ENCODE peak calls at places on chromosome 22, in four cellular contexts. One of them, this sample, is unnamed. For H3K36me3, the result is how much of the 10 kb centered on the place peaks cover.

GRCh38 chr22:35736701-35737100 is 19.0 kb downstream of the APOL5 start:
- DNase-seq in IMR-90: no peak
- DNase-seq in neuronal stem cell: no peak
- DNase-seq in H1: no peak
- DNase-seq in this sample: no peak

GRCh38 chr22:44505796-44506354 is 7.8 kb upstream of the RTL6 start:
- DNase-seq in H1: no peak
- DNase-seq in IMR-90: no peak
- DNase-seq in neuronal stem cell: no peak
- DNase-seq in this sample: no peak

GRCh38 chr22:39428597-39429071 is 28.2 kb upstream of the MGAT3 start:
- DNase-seq in H1: peak
- DNase-seq in IMR-90: no peak
- DNase-seq in neuronal stem cell: peak
- DNase-seq in this sample: no peak

GRCh38 chr22:33438273-33438672 is 380.1 kb upstream of the SYN3 start:
- DNase-seq in neuronal stem cell: no peak
- DNase-seq in IMR-90: peak
- DNase-seq in H1: no peak
- DNase-seq in this sample: peak

GRCh38 chr22:50627914-50628542 is at the start of gene ARSA:
- DNase-seq in H1: peak
- DNase-seq in neuronal stem cell: peak
- DNase-seq in IMR-90: peak
- DNase-seq in this sample: peak

GRCh38 chr22:37545703-37546435 is 14.4 kb upstream of the CDC42EP1 start:
- DNase-seq in H1: peak
- DNase-seq in neuronal stem cell: peak
- DNase-seq in IMR-90: peak
- DNase-seq in this sample: peak

GRCh38 chr22:22375586-22376351 is 131.2 kb downstream of the VPREB1 start:
- DNase-seq in IMR-90: no peak
- DNase-seq in neuronal stem cell: no peak
- DNase-seq in H1: no peak
- DNase-seq in this sample: no peak

GRCh38 chr22:26168199-26168915 is 905 bp upstream of the SEZ6L start:
- DNase-seq in H1: peak
- DNase-seq in neuronal stem cell: no peak
- DNase-seq in IMR-90: no peak
- DNase-seq in this sample: no peak

GRCh38 chr22:21455334-21456089 is 11.7 kb upstream of the TMEM191C start:
- DNase-seq in H1: peak
- DNase-seq in IMR-90: no peak
- DNase-seq in neuronal stem cell: no peak
- DNase-seq in this sample: no peak

GRCh38 chr22:35894464-35894878 is 134.2 kb downstream of the RBFOX2 start:
- DNase-seq in H1: no peak
- DNase-seq in neuronal stem cell: no peak
- DNase-seq in IMR-90: no peak
- DNase-seq in this sample: no peak

GRCh38 chr22:41250127-41250526 is 9.4 kb upstream of the CHADL start:
- DNase-seq in H1: no peak
- DNase-seq in IMR-90: no peak
- DNase-seq in neuronal stem cell: no peak
- DNase-seq in this sample: no peak

GRCh38 chr22:45268167-45268957 is 16.4 kb upstream of the UPK3A start:
- DNase-seq in neuronal stem cell: peak
- DNase-seq in H1: peak
- DNase-seq in IMR-90: no peak
- DNase-seq in this sample: peak

GRCh38 chr22:17743661-17744411 is 30.4 kb downstream of the BID start:
- DNase-seq in IMR-90: no peak
- DNase-seq in H1: no peak
- DNase-seq in neuronal stem cell: no peak
- DNase-seq in this sample: no peak

GRCh38 chr22:40345271-40345670 is 1.0 kb upstream of the ADSL start:
- DNase-seq in neuronal stem cell: no peak
- DNase-seq in H1: no peak
- DNase-seq in IMR-90: peak
- DNase-seq in this sample: peak

GRCh38 chr22:30250713-30251267 is 4.2 kb upstream of the LIF start:
- DNase-seq in IMR-90: peak
- DNase-seq in H1: no peak
- DNase-seq in neuronal stem cell: no peak
- DNase-seq in this sample: peak

GRCh38 chr22:33866521-33866920 is 53.8 kb downstream of the LARGE1 start:
- DNase-seq in neuronal stem cell: no peak
- DNase-seq in H1: no peak
- DNase-seq in IMR-90: no peak
- DNase-seq in this sample: no peak

GRCh38 chr22:25176175-25176574 is 23.5 kb upstream of the CRYBB3 start:
- DNase-seq in IMR-90: no peak
- DNase-seq in neuronal stem cell: no peak
- DNase-seq in H1: no peak
- DNase-seq in this sample: no peak

GRCh38 chr22:31614781-31615480 is 47.1 kb downstream of the PISD start:
- DNase-seq in IMR-90: no peak
- DNase-seq in H1: no peak
- DNase-seq in neuronal stem cell: no peak
- DNase-seq in this sample: no peak
- H4K8ac ChIP-seq in IMR-90: no peak
- H4K8ac ChIP-seq in H1: peak
- H4K8ac ChIP-seq in neuronal stem cell: peak
- H4K8ac ChIP-seq in this sample: peak

DNA sequence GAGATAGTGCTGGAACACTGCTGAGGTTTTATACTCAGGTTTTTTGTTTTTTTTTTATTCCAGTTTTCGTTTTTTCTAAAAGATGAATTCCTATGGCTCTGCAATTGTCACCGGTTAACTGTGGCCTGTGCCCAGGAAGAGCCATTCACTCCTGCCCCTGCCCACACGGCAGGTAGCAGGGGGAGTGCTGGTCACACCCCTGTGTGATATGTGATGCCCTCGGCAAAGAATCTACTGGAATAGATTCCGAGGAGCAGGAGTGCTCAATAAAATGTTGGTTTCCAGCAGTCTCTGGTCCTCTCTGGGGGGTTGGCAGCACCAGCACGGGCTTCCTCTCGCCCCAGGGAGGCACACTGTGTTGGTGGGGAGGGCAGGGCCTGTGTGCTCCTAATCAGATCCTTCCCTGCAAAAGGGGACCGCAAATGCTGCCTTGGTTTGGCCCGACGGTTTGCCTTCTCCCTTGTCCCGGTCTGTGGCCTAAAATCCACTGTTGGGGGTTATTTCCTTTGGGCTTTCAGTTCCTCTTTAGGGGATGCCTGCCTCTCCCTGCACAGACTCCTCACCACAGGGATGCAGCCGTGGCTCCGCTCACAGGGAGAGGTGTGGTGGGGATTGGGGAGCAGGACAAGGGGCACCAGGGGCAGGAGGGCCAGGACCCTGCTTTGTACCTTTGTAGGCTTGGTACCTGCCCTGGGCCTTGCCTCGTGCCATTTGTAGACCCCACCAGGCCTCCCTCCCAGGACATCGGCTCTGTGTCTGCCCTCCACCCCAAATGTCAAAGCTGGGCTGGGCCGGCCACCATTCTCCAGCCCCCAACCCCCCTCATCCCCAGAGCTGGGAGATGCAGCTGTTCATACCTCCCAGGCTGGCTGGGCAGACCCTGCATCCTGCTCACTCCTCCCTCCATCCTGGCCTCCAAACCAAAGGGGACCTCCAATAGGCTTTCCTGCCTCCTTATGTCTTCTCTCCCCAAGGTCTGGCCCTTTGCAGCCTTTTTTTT is 13.5 kb downstream of the MCAT start:
- DNase-seq in H1: no peak
- DNase-seq in IMR-90: no peak
- DNase-seq in neuronal stem cell: no peak
- DNase-seq in this sample: no peak
- H3K4me2 ChIP-seq in H1: peak
- H3K4me2 ChIP-seq in IMR-90: no peak
- H3K4me2 ChIP-seq in neuronal stem cell: no peak
- H3K4me2 ChIP-seq in this sample: no peak

DNA sequence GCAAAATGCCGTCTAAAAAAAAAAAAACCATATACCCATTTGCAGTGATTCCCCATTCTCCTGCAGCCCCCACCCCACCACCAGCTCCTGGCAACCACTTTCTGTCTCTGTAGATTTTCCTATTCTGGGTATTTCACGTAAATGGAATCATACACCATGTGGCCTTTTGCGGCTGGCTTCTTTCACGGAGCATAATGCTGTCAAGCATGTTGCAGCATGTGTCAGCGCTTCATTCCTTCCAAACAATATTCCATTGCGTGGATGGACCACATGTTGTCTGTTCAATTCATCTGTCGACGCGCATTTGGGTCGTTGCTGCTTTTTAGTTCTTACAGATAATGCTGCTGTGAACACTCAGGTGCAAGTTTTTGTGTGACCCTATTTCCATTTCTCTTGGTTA is 14.8 kb upstream of the EMID1 start:
- DNase-seq in neuronal stem cell: no peak
- DNase-seq in IMR-90: no peak
- DNase-seq in H1: no peak
- DNase-seq in this sample: no peak
- H3K36me3 ChIP-seq in neuronal stem cell: under half
- H3K36me3 ChIP-seq in IMR-90: under half
- H3K36me3 ChIP-seq in H1: under half
- H3K36me3 ChIP-seq in this sample: under half

GRCh38 chr22:19892925-19893324 is 38.3 kb upstream of the GNB1L start:
- DNase-seq in H1: no peak
- DNase-seq in neuronal stem cell: no peak
- DNase-seq in IMR-90: peak
- DNase-seq in this sample: peak
- H4K8ac ChIP-seq in H1: no peak
- H4K8ac ChIP-seq in neuronal stem cell: no peak
- H4K8ac ChIP-seq in IMR-90: peak
- H4K8ac ChIP-seq in this sample: peak